ENCODE peak calls at places on chromosomes 16 and 17, in four cellular contexts. W, S, B and P are unnamed samples.

GRCh38 chr17:1231456-1231855 is 38.8 kb upstream of the BHLHA9 start:
- DNase-seq in B (no peak), S (no peak), W (no peak), P (no peak)

GRCh38 chr17:3557768-3558583 is at the start of gene TRPV3:
- DNase-seq in W (peak; percentile 12), B (no peak), S (no peak), P (no peak)

GRCh38 chr16:2244301-2244700 is 7.1 kb downstream of the ECI1 start:
- DNase-seq in B (peak; percentile 56), S (no peak), W (no peak), P (peak; percentile 40)

GRCh38 chr16:58124601-58124915 is 4.6 kb downstream of the CFAP20 start:
- DNase-seq in S (peak; percentile 72), W (no peak), B (no peak), P (no peak)

GRCh38 chr16:84763629-84764028 is 56.2 kb upstream of the CRISPLD2 start:
- DNase-seq in S (no peak), B (no peak), W (no peak), P (peak; percentile 67)

GRCh38 chr17:42153919-42154491 is 784 bp downstream of the RAB5C start:
- DNase-seq in W (no peak), B (no peak), S (peak; percentile 43), P (peak; percentile 51)

GRCh38 chr17:71200597-71200996 is 920.2 kb upstream of the SOX9 start:
- DNase-seq in W (no peak), S (no peak), B (no peak), P (no peak)

GRCh38 chr17:17351901-17352781 is 49.0 kb downstream of the NT5M start:
- DNase-seq in S (peak; percentile 56), B (no peak), W (no peak), P (peak; percentile 24)

GRCh38 chr17:63041251-63041650 is 75.2 kb downstream of the TANC2 start:
- DNase-seq in W (no peak), S (no peak), B (no peak), P (no peak)

GRCh38 chr17:50447870-50448573 is 20.7 kb downstream of the CHAD start:
- DNase-seq in S (no peak), B (no peak), W (no peak), P (no peak)

GRCh38 chr16:86876499-86876898 is 298.1 kb downstream of the FOXL1 start:
- DNase-seq in W (no peak), S (no peak), B (no peak), P (no peak)

GRCh38 chr16:2054543-2055245 is 6.9 kb downstream of the TSC2 start:
- DNase-seq in S (no peak), B (no peak), W (no peak), P (no peak)

GRCh38 chr16:89303604-89304003 is 86.1 kb downstream of the ZNF778 start:
- DNase-seq in S (no peak), B (no peak), W (no peak), P (no peak)

GRCh38 chr17:48528153-48528912 is 2.5 kb downstream of the HOXB1 start:
- DNase-seq in B (peak; percentile 41), W (no peak), S (no peak), P (no peak)

GRCh38 chr17:29844339-29845048 is 85.5 kb downstream of the SSH2 start:
- DNase-seq in S (peak; percentile 18), W (no peak), B (no peak), P (peak; percentile 72)

GRCh38 chr17:40060887-40061480 is 1.8 kb upstream of the THRA start:
- DNase-seq in B (no peak), S (no peak), W (no peak), P (no peak)

GRCh38 chr17:76772842-76773521 is 35.1 kb downstream of the MFSD11 start:
- DNase-seq in B (no peak), W (no peak), S (peak; percentile 87), P (peak; percentile 29)

GRCh38 chr17:80872999-80873951 is 118.4 kb upstream of the CHMP6 start:
- DNase-seq in W (peak; percentile 34), B (peak; percentile 68), S (no peak), P (peak; percentile 86)

GRCh38 chr16:56589141-56590039 is at the start of gene MT3:
- DNase-seq in B (peak; percentile 66), W (peak; percentile 72), S (peak; percentile 11), P (peak; percentile 51)

GRCh38 chr17:78665952-78666920 is 89.0 kb upstream of the DNAH17 start:
- DNase-seq in S (no peak), B (no peak), W (no peak), P (no peak)

GRCh38 chr16:85943702-85944101 is 44.7 kb downstream of the IRF8 start:
- DNase-seq in W (no peak), B (no peak), S (no peak), P (no peak)

GRCh38 chr16:47928008-47928407 is 227.8 kb downstream of the ABCC12 start:
- DNase-seq in B (peak; percentile 31), W (no peak), S (peak; percentile 6), P (peak; percentile 51)

GRCh38 chr17:48213797-48214196 is 106.2 kb downstream of the SNX11 start:
- DNase-seq in S (no peak), W (no peak), B (no peak), P (no peak)

GRCh38 chr17:68204736-68205135 is 43.1 kb upstream of the AMZ2 start:
- DNase-seq in B (no peak), W (no peak), S (no peak), P (no peak)

GRCh38 chr17:49959183-49959935 is 9.6 kb upstream of the DLX4 start:
- DNase-seq in B (peak; percentile 51), S (no peak), W (no peak), P (peak; percentile 65)

GRCh38 chr17:55769625-55770000 is 18.8 kb downstream of the PCTP start:
- DNase-seq in S (peak; percentile 92), B (no peak), W (no peak), P (no peak)

GRCh38 chr16:60655514-60656153 is 1380.6 kb downstream of the CDH8 start:
- DNase-seq in B (no peak), W (no peak), S (no peak), P (no peak)

GRCh38 chr16:71499775-71500364 is 10.7 kb upstream of the ZNF19 start:
- DNase-seq in W (no peak), S (peak; percentile 79), B (peak; percentile 44), P (peak; percentile 66)

GRCh38 chr16:3945751-3946603 is 65.5 kb upstream of the CREBBP start:
- DNase-seq in B (no peak), S (peak; percentile 99), W (no peak), P (peak; percentile 37)

GRCh38 chr17:7989781-7990655 is 12.4 kb upstream of the GUCY2D start:
- DNase-seq in S (peak; percentile 71), B (peak; percentile 97), W (peak; percentile 61), P (peak; percentile 84)